ENCODE peak calls at places on chromosomes 1 and 21, in eight cellular contexts. One of them, this sample, is unnamed.

GRCh38 chr21:45431781-45432572 is 27.0 kb downstream of the COL18A1 start:
- DNase-seq in left lobe of liver: no peak
- DNase-seq in tibial artery: no peak
- DNase-seq in stimulated activated CD4-positive, alpha-beta T cell treated with anti-CD3 and anti-CD28 coated beads, Interleukin-1b, Interleukin-23, amount 100 ng/mL, for 4 hours: no peak
- DNase-seq in mucosa of gallbladder: no peak
- DNase-seq in T-cell: no peak
- DNase-seq in body of pancreas: no peak
- DNase-seq in activated T-cell treated with anti-CD3 and anti-CD28 coated beads for 24 hours: no peak
- DNase-seq in this sample: no peak

GRCh38 chr1:28180310-28181305 is 4.1 kb upstream of the PTAFR start:
- DNase-seq in left lobe of liver: no peak
- DNase-seq in tibial artery: no peak
- DNase-seq in stimulated activated CD4-positive, alpha-beta T cell treated with anti-CD3 and anti-CD28 coated beads, Interleukin-1b, Interleukin-23, amount 100 ng/mL, for 4 hours: no peak
- DNase-seq in mucosa of gallbladder: no peak
- DNase-seq in T-cell: no peak
- DNase-seq in body of pancreas: no peak
- DNase-seq in activated T-cell treated with anti-CD3 and anti-CD28 coated beads for 24 hours: no peak
- DNase-seq in this sample: no peak

GRCh38 chr1:161486806-161487482 is 18.3 kb upstream of the FCGR2A start:
- DNase-seq in left lobe of liver: no peak
- DNase-seq in tibial artery: no peak
- DNase-seq in stimulated activated CD4-positive, alpha-beta T cell treated with anti-CD3 and anti-CD28 coated beads, Interleukin-1b, Interleukin-23, amount 100 ng/mL, for 4 hours: peak; percentile 28
- DNase-seq in mucosa of gallbladder: peak; percentile 15
- DNase-seq in T-cell: peak; percentile 7
- DNase-seq in body of pancreas: peak; percentile 48
- DNase-seq in activated T-cell treated with anti-CD3 and anti-CD28 coated beads for 24 hours: peak; percentile 32
- DNase-seq in this sample: no peak

GRCh38 chr1:43979528-43980254 is 681 bp downstream of the B4GALT2 start:
- DNase-seq in left lobe of liver: no peak
- DNase-seq in tibial artery: peak; percentile 74
- DNase-seq in stimulated activated CD4-positive, alpha-beta T cell treated with anti-CD3 and anti-CD28 coated beads, Interleukin-1b, Interleukin-23, amount 100 ng/mL, for 4 hours: no peak
- DNase-seq in mucosa of gallbladder: no peak
- DNase-seq in T-cell: no peak
- DNase-seq in body of pancreas: peak; percentile 74
- DNase-seq in activated T-cell treated with anti-CD3 and anti-CD28 coated beads for 24 hours: peak; percentile 32
- DNase-seq in this sample: peak; percentile 53

GRCh38 chr1:40014812-40015594 is 25.5 kb upstream of the CAP1 start:
- DNase-seq in left lobe of liver: no peak
- DNase-seq in tibial artery: no peak
- DNase-seq in stimulated activated CD4-positive, alpha-beta T cell treated with anti-CD3 and anti-CD28 coated beads, Interleukin-1b, Interleukin-23, amount 100 ng/mL, for 4 hours: no peak
- DNase-seq in mucosa of gallbladder: no peak
- DNase-seq in T-cell: no peak
- DNase-seq in body of pancreas: no peak
- DNase-seq in activated T-cell treated with anti-CD3 and anti-CD28 coated beads for 24 hours: no peak
- DNase-seq in this sample: no peak

GRCh38 chr1:15969321-15969880 is 6.5 kb downstream of the ZBTB17 start:
- DNase-seq in left lobe of liver: no peak
- DNase-seq in tibial artery: no peak
- DNase-seq in stimulated activated CD4-positive, alpha-beta T cell treated with anti-CD3 and anti-CD28 coated beads, Interleukin-1b, Interleukin-23, amount 100 ng/mL, for 4 hours: no peak
- DNase-seq in mucosa of gallbladder: no peak
- DNase-seq in T-cell: no peak
- DNase-seq in body of pancreas: no peak
- DNase-seq in activated T-cell treated with anti-CD3 and anti-CD28 coated beads for 24 hours: no peak
- DNase-seq in this sample: no peak

GRCh38 chr1:54275349-54275748 is 75.4 kb downstream of the MRPL37 start:
- DNase-seq in left lobe of liver: peak; percentile 92
- DNase-seq in tibial artery: peak; percentile 96
- DNase-seq in stimulated activated CD4-positive, alpha-beta T cell treated with anti-CD3 and anti-CD28 coated beads, Interleukin-1b, Interleukin-23, amount 100 ng/mL, for 4 hours: no peak
- DNase-seq in mucosa of gallbladder: peak; percentile 53
- DNase-seq in T-cell: no peak
- DNase-seq in body of pancreas: peak; percentile 86
- DNase-seq in activated T-cell treated with anti-CD3 and anti-CD28 coated beads for 24 hours: no peak
- DNase-seq in this sample: peak; percentile 77

GRCh38 chr1:100942304-100943046 is 46.6 kb downstream of the SLC30A7 start:
- DNase-seq in left lobe of liver: no peak
- DNase-seq in tibial artery: no peak
- DNase-seq in stimulated activated CD4-positive, alpha-beta T cell treated with anti-CD3 and anti-CD28 coated beads, Interleukin-1b, Interleukin-23, amount 100 ng/mL, for 4 hours: no peak
- DNase-seq in mucosa of gallbladder: no peak
- DNase-seq in T-cell: no peak
- DNase-seq in body of pancreas: no peak
- DNase-seq in activated T-cell treated with anti-CD3 and anti-CD28 coated beads for 24 hours: no peak
- DNase-seq in this sample: no peak

GRCh38 chr1:35442737-35443136 is 114.5 kb downstream of the KIAA0319L start:
- DNase-seq in left lobe of liver: no peak
- DNase-seq in tibial artery: no peak
- DNase-seq in stimulated activated CD4-positive, alpha-beta T cell treated with anti-CD3 and anti-CD28 coated beads, Interleukin-1b, Interleukin-23, amount 100 ng/mL, for 4 hours: peak; percentile 7
- DNase-seq in mucosa of gallbladder: no peak
- DNase-seq in T-cell: peak; percentile 10
- DNase-seq in body of pancreas: no peak
- DNase-seq in activated T-cell treated with anti-CD3 and anti-CD28 coated beads for 24 hours: peak; percentile 26
- DNase-seq in this sample: no peak

GRCh38 chr1:236142358-236143103 is at the start of gene GPR137B:
- DNase-seq in left lobe of liver: peak; percentile 57
- DNase-seq in tibial artery: no peak
- DNase-seq in stimulated activated CD4-positive, alpha-beta T cell treated with anti-CD3 and anti-CD28 coated beads, Interleukin-1b, Interleukin-23, amount 100 ng/mL, for 4 hours: peak; percentile 51
- DNase-seq in mucosa of gallbladder: peak; percentile 59
- DNase-seq in T-cell: peak; percentile 54
- DNase-seq in body of pancreas: peak; percentile 60
- DNase-seq in activated T-cell treated with anti-CD3 and anti-CD28 coated beads for 24 hours: peak; percentile 44
- DNase-seq in this sample: peak; percentile 75

GRCh38 chr1:228793032-228793431 is 57.8 kb downstream of the RHOU start:
- DNase-seq in left lobe of liver: no peak
- DNase-seq in tibial artery: no peak
- DNase-seq in stimulated activated CD4-positive, alpha-beta T cell treated with anti-CD3 and anti-CD28 coated beads, Interleukin-1b, Interleukin-23, amount 100 ng/mL, for 4 hours: no peak
- DNase-seq in mucosa of gallbladder: no peak
- DNase-seq in T-cell: peak; percentile 20
- DNase-seq in body of pancreas: no peak
- DNase-seq in activated T-cell treated with anti-CD3 and anti-CD28 coated beads for 24 hours: no peak
- DNase-seq in this sample: no peak

GRCh38 chr1:225467193-225468020 is 39.6 kb upstream of the LBR start:
- DNase-seq in left lobe of liver: peak; percentile 62
- DNase-seq in tibial artery: peak; percentile 78
- DNase-seq in stimulated activated CD4-positive, alpha-beta T cell treated with anti-CD3 and anti-CD28 coated beads, Interleukin-1b, Interleukin-23, amount 100 ng/mL, for 4 hours: peak; percentile 53
- DNase-seq in mucosa of gallbladder: peak; percentile 54
- DNase-seq in T-cell: peak; percentile 81
- DNase-seq in body of pancreas: peak; percentile 67
- DNase-seq in activated T-cell treated with anti-CD3 and anti-CD28 coated beads for 24 hours: peak; percentile 78
- DNase-seq in this sample: peak; percentile 82

GRCh38 chr1:88276158-88276557 is 407.9 kb upstream of the PKN2 start:
- DNase-seq in left lobe of liver: no peak
- DNase-seq in tibial artery: no peak
- DNase-seq in stimulated activated CD4-positive, alpha-beta T cell treated with anti-CD3 and anti-CD28 coated beads, Interleukin-1b, Interleukin-23, amount 100 ng/mL, for 4 hours: no peak
- DNase-seq in mucosa of gallbladder: no peak
- DNase-seq in T-cell: no peak
- DNase-seq in body of pancreas: no peak
- DNase-seq in activated T-cell treated with anti-CD3 and anti-CD28 coated beads for 24 hours: no peak
- DNase-seq in this sample: no peak

GRCh38 chr1:9439074-9439761 is 100.0 kb upstream of the SLC25A33 start:
- DNase-seq in left lobe of liver: peak; percentile 77
- DNase-seq in tibial artery: no peak
- DNase-seq in stimulated activated CD4-positive, alpha-beta T cell treated with anti-CD3 and anti-CD28 coated beads, Interleukin-1b, Interleukin-23, amount 100 ng/mL, for 4 hours: no peak
- DNase-seq in mucosa of gallbladder: peak; percentile 66
- DNase-seq in T-cell: no peak
- DNase-seq in body of pancreas: peak; percentile 74
- DNase-seq in activated T-cell treated with anti-CD3 and anti-CD28 coated beads for 24 hours: no peak
- DNase-seq in this sample: no peak

GRCh38 chr1:247574664-247575063 is 13.5 kb upstream of the OR2G2 start:
- DNase-seq in left lobe of liver: no peak
- DNase-seq in tibial artery: no peak
- DNase-seq in stimulated activated CD4-positive, alpha-beta T cell treated with anti-CD3 and anti-CD28 coated beads, Interleukin-1b, Interleukin-23, amount 100 ng/mL, for 4 hours: no peak
- DNase-seq in mucosa of gallbladder: no peak
- DNase-seq in T-cell: no peak
- DNase-seq in body of pancreas: no peak
- DNase-seq in activated T-cell treated with anti-CD3 and anti-CD28 coated beads for 24 hours: no peak
- DNase-seq in this sample: no peak

GRCh38 chr1:240031414-240031813 is 60.3 kb upstream of the FMN2 start:
- DNase-seq in left lobe of liver: no peak
- DNase-seq in tibial artery: no peak
- DNase-seq in stimulated activated CD4-positive, alpha-beta T cell treated with anti-CD3 and anti-CD28 coated beads, Interleukin-1b, Interleukin-23, amount 100 ng/mL, for 4 hours: no peak
- DNase-seq in mucosa of gallbladder: no peak
- DNase-seq in T-cell: no peak
- DNase-seq in body of pancreas: no peak
- DNase-seq in activated T-cell treated with anti-CD3 and anti-CD28 coated beads for 24 hours: no peak
- DNase-seq in this sample: no peak

GRCh38 chr1:92459871-92460320 is 26.8 kb downstream of the GFI1 start:
- DNase-seq in left lobe of liver: no peak
- DNase-seq in tibial artery: no peak
- DNase-seq in stimulated activated CD4-positive, alpha-beta T cell treated with anti-CD3 and anti-CD28 coated beads, Interleukin-1b, Interleukin-23, amount 100 ng/mL, for 4 hours: no peak
- DNase-seq in mucosa of gallbladder: no peak
- DNase-seq in T-cell: no peak
- DNase-seq in body of pancreas: peak; percentile 10
- DNase-seq in activated T-cell treated with anti-CD3 and anti-CD28 coated beads for 24 hours: no peak
- DNase-seq in this sample: no peak

GRCh38 chr1:186957339-186957738 is 128.6 kb downstream of the PLA2G4A start:
- DNase-seq in left lobe of liver: no peak
- DNase-seq in tibial artery: no peak
- DNase-seq in stimulated activated CD4-positive, alpha-beta T cell treated with anti-CD3 and anti-CD28 coated beads, Interleukin-1b, Interleukin-23, amount 100 ng/mL, for 4 hours: no peak
- DNase-seq in mucosa of gallbladder: no peak
- DNase-seq in T-cell: no peak
- DNase-seq in body of pancreas: no peak
- DNase-seq in activated T-cell treated with anti-CD3 and anti-CD28 coated beads for 24 hours: no peak
- DNase-seq in this sample: no peak

GRCh38 chr1:22521692-22522091 is 41.6 kb upstream of the EPHA8 start:
- DNase-seq in left lobe of liver: no peak
- DNase-seq in tibial artery: no peak
- DNase-seq in stimulated activated CD4-positive, alpha-beta T cell treated with anti-CD3 and anti-CD28 coated beads, Interleukin-1b, Interleukin-23, amount 100 ng/mL, for 4 hours: no peak
- DNase-seq in mucosa of gallbladder: no peak
- DNase-seq in T-cell: no peak
- DNase-seq in body of pancreas: peak; percentile 32
- DNase-seq in activated T-cell treated with anti-CD3 and anti-CD28 coated beads for 24 hours: no peak
- DNase-seq in this sample: no peak

This sample was measured in ureter.